ENCODE peak calls at places on chromosomes 11 and 22, in ten cellular contexts. One of them, this sample, is unnamed.

GRCh38 chr22:50526849-50527801 is 1.7 kb upstream of the SCO2 start:
- DNase-seq in pancreas: peak; percentile 67
- DNase-seq in NCI-H1105 treated with DMSO at 0.1 percent for 48 hours: no peak
- DNase-seq in iPS-NIHi11: peak; percentile 71
- DNase-seq in EH: peak; percentile 38
- DNase-seq in left colon: peak; percentile 61
- DNase-seq in nucleus accumbens: no peak
- DNase-seq in left ventricle myocardium inferior: peak; percentile 65
- DNase-seq in adipocyte: peak; percentile 29
- DNase-seq in substantia nigra: no peak
- DNase-seq in this sample: peak; percentile 47

GRCh38 chr11:1652778-1653540 is 23.4 kb downstream of the KRTAP5-5 start:
- DNase-seq in EH: peak; percentile 58
- DNase-seq in left ventricle myocardium inferior: peak; percentile 72
- DNase-seq in adipocyte: peak; percentile 87
- DNase-seq in NCI-H1105 treated with DMSO at 0.1 percent for 48 hours: peak; percentile 50
- DNase-seq in left colon: peak; percentile 72
- DNase-seq in iPS-NIHi11: peak; percentile 96
- DNase-seq in nucleus accumbens: peak; percentile 45
- DNase-seq in pancreas: peak; percentile 94
- DNase-seq in substantia nigra: peak; percentile 82
- DNase-seq in this sample: peak; percentile 95

GRCh38 chr11:13772223-13773046 is 104.0 kb downstream of the FAR1 start:
- DNase-seq in EH: peak; percentile 61
- DNase-seq in left ventricle myocardium inferior: no peak
- DNase-seq in nucleus accumbens: no peak
- DNase-seq in left colon: no peak
- DNase-seq in adipocyte: peak; percentile 75
- DNase-seq in pancreas: no peak
- DNase-seq in iPS-NIHi11: peak; percentile 59
- DNase-seq in NCI-H1105 treated with DMSO at 0.1 percent for 48 hours: peak; percentile 98
- DNase-seq in substantia nigra: no peak
- DNase-seq in this sample: no peak

GRCh38 chr11:12380565-12381325 is 3.4 kb downstream of the PARVA start:
- DNase-seq in adipocyte: no peak
- DNase-seq in substantia nigra: no peak
- DNase-seq in EH: no peak
- DNase-seq in pancreas: no peak
- DNase-seq in nucleus accumbens: no peak
- DNase-seq in NCI-H1105 treated with DMSO at 0.1 percent for 48 hours: no peak
- DNase-seq in left ventricle myocardium inferior: peak; percentile 20
- DNase-seq in left colon: no peak
- DNase-seq in iPS-NIHi11: no peak
- DNase-seq in this sample: no peak

GRCh38 chr11:123487157-123487744 is 57.2 kb downstream of the GRAMD1B start:
- DNase-seq in substantia nigra: no peak
- DNase-seq in iPS-NIHi11: no peak
- DNase-seq in adipocyte: no peak
- DNase-seq in nucleus accumbens: no peak
- DNase-seq in pancreas: no peak
- DNase-seq in left colon: no peak
- DNase-seq in NCI-H1105 treated with DMSO at 0.1 percent for 48 hours: no peak
- DNase-seq in EH: no peak
- DNase-seq in left ventricle myocardium inferior: no peak
- DNase-seq in this sample: no peak

GRCh38 chr11:112511906-112512305 is 251.2 kb upstream of the PLET1 start:
- DNase-seq in left colon: no peak
- DNase-seq in substantia nigra: no peak
- DNase-seq in adipocyte: no peak
- DNase-seq in left ventricle myocardium inferior: no peak
- DNase-seq in EH: no peak
- DNase-seq in NCI-H1105 treated with DMSO at 0.1 percent for 48 hours: peak; percentile 6
- DNase-seq in iPS-NIHi11: no peak
- DNase-seq in nucleus accumbens: no peak
- DNase-seq in pancreas: no peak
- DNase-seq in this sample: no peak

GRCh38 chr22:36419177-36419911 is 31.6 kb upstream of the MYH9 start:
- DNase-seq in iPS-NIHi11: peak; percentile 23
- DNase-seq in substantia nigra: peak; percentile 11
- DNase-seq in adipocyte: peak; percentile 83
- DNase-seq in left colon: peak; percentile 62
- DNase-seq in left ventricle myocardium inferior: peak; percentile 53
- DNase-seq in NCI-H1105 treated with DMSO at 0.1 percent for 48 hours: no peak
- DNase-seq in EH: peak; percentile 73
- DNase-seq in pancreas: no peak
- DNase-seq in nucleus accumbens: no peak
- DNase-seq in this sample: no peak

GRCh38 chr22:42283288-42284229 is 13.1 kb upstream of the TCF20 start:
- DNase-seq in left colon: peak; percentile 59
- DNase-seq in substantia nigra: peak; percentile 44
- DNase-seq in adipocyte: peak; percentile 39
- DNase-seq in EH: no peak
- DNase-seq in left ventricle myocardium inferior: no peak
- DNase-seq in iPS-NIHi11: peak; percentile 54
- DNase-seq in pancreas: peak; percentile 63
- DNase-seq in nucleus accumbens: no peak
- DNase-seq in NCI-H1105 treated with DMSO at 0.1 percent for 48 hours: no peak
- DNase-seq in this sample: peak; percentile 66

GRCh38 chr11:126149759-126150236 is 61.7 kb downstream of the RPUSD4 start:
- DNase-seq in EH: peak; percentile 13
- DNase-seq in NCI-H1105 treated with DMSO at 0.1 percent for 48 hours: no peak
- DNase-seq in left ventricle myocardium inferior: no peak
- DNase-seq in iPS-NIHi11: no peak
- DNase-seq in adipocyte: no peak
- DNase-seq in nucleus accumbens: no peak
- DNase-seq in left colon: no peak
- DNase-seq in pancreas: no peak
- DNase-seq in substantia nigra: no peak
- DNase-seq in this sample: no peak

GRCh38 chr22:20425821-20426615 is 11.6 kb downstream of the SCARF2 start:
- DNase-seq in adipocyte: no peak
- DNase-seq in EH: peak; percentile 11
- DNase-seq in nucleus accumbens: no peak
- DNase-seq in left colon: no peak
- DNase-seq in substantia nigra: no peak
- DNase-seq in iPS-NIHi11: no peak
- DNase-seq in NCI-H1105 treated with DMSO at 0.1 percent for 48 hours: no peak
- DNase-seq in left ventricle myocardium inferior: no peak
- DNase-seq in pancreas: peak; percentile 64
- DNase-seq in this sample: no peak

GRCh38 chr11:130738618-130739017 is 177.7 kb downstream of the SNX19 start:
- DNase-seq in EH: peak; percentile 92
- DNase-seq in adipocyte: peak; percentile 63
- DNase-seq in left colon: no peak
- DNase-seq in iPS-NIHi11: no peak
- DNase-seq in left ventricle myocardium inferior: no peak
- DNase-seq in substantia nigra: no peak
- DNase-seq in pancreas: no peak
- DNase-seq in NCI-H1105 treated with DMSO at 0.1 percent for 48 hours: no peak
- DNase-seq in nucleus accumbens: no peak
- DNase-seq in this sample: no peak

GRCh38 chr11:120527111-120527748 is 15.7 kb downstream of the GRIK4 start:
- DNase-seq in NCI-H1105 treated with DMSO at 0.1 percent for 48 hours: peak; percentile 20
- DNase-seq in iPS-NIHi11: peak; percentile 75
- DNase-seq in adipocyte: peak; percentile 74
- DNase-seq in substantia nigra: no peak
- DNase-seq in nucleus accumbens: no peak
- DNase-seq in left colon: no peak
- DNase-seq in left ventricle myocardium inferior: peak; percentile 36
- DNase-seq in EH: peak; percentile 68
- DNase-seq in pancreas: no peak
- DNase-seq in this sample: no peak

GRCh38 chr11:10597877-10598341 is 29.4 kb upstream of the LYVE1 start:
- DNase-seq in nucleus accumbens: no peak
- DNase-seq in NCI-H1105 treated with DMSO at 0.1 percent for 48 hours: no peak
- DNase-seq in left ventricle myocardium inferior: no peak
- DNase-seq in iPS-NIHi11: no peak
- DNase-seq in pancreas: no peak
- DNase-seq in left colon: no peak
- DNase-seq in EH: no peak
- DNase-seq in adipocyte: peak; percentile 51
- DNase-seq in substantia nigra: no peak
- DNase-seq in this sample: no peak

GRCh38 chr11:97607301-97608000 is 1217.6 kb downstream of the JRKL start:
- DNase-seq in EH: no peak
- DNase-seq in substantia nigra: no peak
- DNase-seq in left ventricle myocardium inferior: no peak
- DNase-seq in adipocyte: peak; percentile 76
- DNase-seq in pancreas: no peak
- DNase-seq in iPS-NIHi11: no peak
- DNase-seq in left colon: no peak
- DNase-seq in nucleus accumbens: no peak
- DNase-seq in NCI-H1105 treated with DMSO at 0.1 percent for 48 hours: no peak
- DNase-seq in this sample: no peak

GRCh38 chr11:15590131-15590530 is 475.4 kb downstream of the INSC start:
- DNase-seq in left ventricle myocardium inferior: no peak
- DNase-seq in EH: no peak
- DNase-seq in substantia nigra: no peak
- DNase-seq in pancreas: no peak
- DNase-seq in adipocyte: no peak
- DNase-seq in left colon: no peak
- DNase-seq in nucleus accumbens: no peak
- DNase-seq in NCI-H1105 treated with DMSO at 0.1 percent for 48 hours: no peak
- DNase-seq in iPS-NIHi11: no peak
- DNase-seq in this sample: no peak

GRCh38 chr11:119100246-119100959 is 1.2 kb downstream of the DPAGT1 start:
- DNase-seq in pancreas: no peak
- DNase-seq in NCI-H1105 treated with DMSO at 0.1 percent for 48 hours: peak; percentile 48
- DNase-seq in EH: peak; percentile 65
- DNase-seq in substantia nigra: no peak
- DNase-seq in iPS-NIHi11: no peak
- DNase-seq in adipocyte: peak; percentile 60
- DNase-seq in left colon: no peak
- DNase-seq in nucleus accumbens: no peak
- DNase-seq in left ventricle myocardium inferior: no peak
- DNase-seq in this sample: no peak

GRCh38 chr11:96337541-96338530 is 5.2 kb downstream of the MAML2 start:
- DNase-seq in nucleus accumbens: no peak
- DNase-seq in left colon: peak; percentile 34
- DNase-seq in pancreas: no peak
- DNase-seq in iPS-NIHi11: no peak
- DNase-seq in NCI-H1105 treated with DMSO at 0.1 percent for 48 hours: no peak
- DNase-seq in adipocyte: peak; percentile 78
- DNase-seq in left ventricle myocardium inferior: peak; percentile 30
- DNase-seq in EH: peak; percentile 57
- DNase-seq in substantia nigra: no peak
- DNase-seq in this sample: no peak

GRCh38 chr22:26406118-26406517 is 22.9 kb upstream of the ASPHD2 start:
- DNase-seq in EH: peak; percentile 43
- DNase-seq in iPS-NIHi11: no peak
- DNase-seq in left colon: no peak
- DNase-seq in substantia nigra: no peak
- DNase-seq in left ventricle myocardium inferior: no peak
- DNase-seq in adipocyte: no peak
- DNase-seq in pancreas: no peak
- DNase-seq in nucleus accumbens: no peak
- DNase-seq in NCI-H1105 treated with DMSO at 0.1 percent for 48 hours: peak; percentile 39
- DNase-seq in this sample: no peak

GRCh38 chr11:17371614-17372013 is 16.8 kb downstream of the KCNJ11 start:
- DNase-seq in adipocyte: peak; percentile 41
- DNase-seq in iPS-NIHi11: no peak
- DNase-seq in left colon: no peak
- DNase-seq in left ventricle myocardium inferior: no peak
- DNase-seq in substantia nigra: no peak
- DNase-seq in NCI-H1105 treated with DMSO at 0.1 percent for 48 hours: no peak
- DNase-seq in pancreas: no peak
- DNase-seq in EH: no peak
- DNase-seq in nucleus accumbens: no peak
- DNase-seq in this sample: no peak

GRCh38 chr11:33347490-33348125 is 90.4 kb downstream of the HIPK3 start:
- DNase-seq in substantia nigra: no peak
- DNase-seq in NCI-H1105 treated with DMSO at 0.1 percent for 48 hours: no peak
- DNase-seq in nucleus accumbens: no peak
- DNase-seq in EH: no peak
- DNase-seq in pancreas: no peak
- DNase-seq in left colon: no peak
- DNase-seq in iPS-NIHi11: no peak
- DNase-seq in adipocyte: no peak
- DNase-seq in left ventricle myocardium inferior: no peak
- DNase-seq in this sample: no peak

GRCh38 chr22:43272301-43272700 is 70.9 kb downstream of the SCUBE1 start:
- DNase-seq in left ventricle myocardium inferior: no peak
- DNase-seq in substantia nigra: no peak
- DNase-seq in iPS-NIHi11: no peak
- DNase-seq in NCI-H1105 treated with DMSO at 0.1 percent for 48 hours: no peak
- DNase-seq in pancreas: no peak
- DNase-seq in left colon: no peak
- DNase-seq in adipocyte: no peak
- DNase-seq in nucleus accumbens: no peak
- DNase-seq in EH: peak; percentile 17
- DNase-seq in this sample: no peak

GRCh38 chr11:66313321-66314185 is 3.3 kb downstream of the CD248 start:
- DNase-seq in NCI-H1105 treated with DMSO at 0.1 percent for 48 hours: no peak
- DNase-seq in EH: peak; percentile 63
- DNase-seq in iPS-NIHi11: peak; percentile 56
- DNase-seq in substantia nigra: no peak
- DNase-seq in left ventricle myocardium inferior: peak; percentile 41
- DNase-seq in nucleus accumbens: no peak
- DNase-seq in pancreas: no peak
- DNase-seq in left colon: peak; percentile 54
- DNase-seq in adipocyte: peak; percentile 93
- DNase-seq in this sample: no peak

GRCh38 chr11:107770546-107770945 is 58.7 kb upstream of the SLN start:
- DNase-seq in substantia nigra: no peak
- DNase-seq in EH: peak; percentile 95
- DNase-seq in left colon: no peak
- DNase-seq in pancreas: no peak
- DNase-seq in iPS-NIHi11: no peak
- DNase-seq in left ventricle myocardium inferior: no peak
- DNase-seq in adipocyte: peak; percentile 4
- DNase-seq in nucleus accumbens: no peak
- DNase-seq in NCI-H1105 treated with DMSO at 0.1 percent for 48 hours: no peak
- DNase-seq in this sample: no peak